ENCODE peak calls at places on chromosome 4, in nine cellular contexts. One of them, this sample, is unnamed.

GRCh38 chr4:110680217-110680616 is 57.3 kb upstream of the PITX2 start:
- DNase-seq in cardiac muscle cell: no peak
- DNase-seq in choroid plexus epithelial cell: no peak
- DNase-seq in brain microvascular endothelial cell: no peak
- DNase-seq in MCF 10A: no peak
- DNase-seq in GM13977: no peak
- DNase-seq in CD8-positive, alpha-beta T cell: no peak
- DNase-seq in spleen: no peak
- DNase-seq in dorsolateral prefrontal cortex: no peak
- DNase-seq in this sample: no peak

GRCh38 chr4:169201144-169202124 is 69.3 kb downstream of the SH3RF1 start:
- DNase-seq in GM13977: no peak
- DNase-seq in spleen: no peak
- DNase-seq in choroid plexus epithelial cell: peak; percentile 52
- DNase-seq in cardiac muscle cell: peak; percentile 35
- DNase-seq in CD8-positive, alpha-beta T cell: no peak
- DNase-seq in dorsolateral prefrontal cortex: no peak
- DNase-seq in brain microvascular endothelial cell: no peak
- DNase-seq in MCF 10A: no peak
- DNase-seq in this sample: no peak

GRCh38 chr4:153345011-153345981 is 808 bp downstream of the MND1 start:
- DNase-seq in dorsolateral prefrontal cortex: no peak
- DNase-seq in brain microvascular endothelial cell: peak; percentile 38
- DNase-seq in CD8-positive, alpha-beta T cell: peak; percentile 52
- DNase-seq in spleen: peak; percentile 79
- DNase-seq in GM13977: peak; percentile 56
- DNase-seq in cardiac muscle cell: peak; percentile 69
- DNase-seq in choroid plexus epithelial cell: peak; percentile 55
- DNase-seq in MCF 10A: peak; percentile 78
- DNase-seq in this sample: no peak

GRCh38 chr4:3422241-3422801 is 19.4 kb upstream of the HGFAC start:
- DNase-seq in brain microvascular endothelial cell: no peak
- DNase-seq in MCF 10A: no peak
- DNase-seq in dorsolateral prefrontal cortex: no peak
- DNase-seq in CD8-positive, alpha-beta T cell: no peak
- DNase-seq in GM13977: no peak
- DNase-seq in cardiac muscle cell: no peak
- DNase-seq in choroid plexus epithelial cell: no peak
- DNase-seq in spleen: peak; percentile 67
- DNase-seq in this sample: no peak

GRCh38 chr4:110196206-110196870 is 2.1 kb downstream of the ELOVL6 start:
- DNase-seq in brain microvascular endothelial cell: no peak
- DNase-seq in cardiac muscle cell: peak; percentile 30
- DNase-seq in CD8-positive, alpha-beta T cell: peak; percentile 45
- DNase-seq in MCF 10A: peak; percentile 53
- DNase-seq in GM13977: peak; percentile 62
- DNase-seq in dorsolateral prefrontal cortex: no peak
- DNase-seq in choroid plexus epithelial cell: peak; percentile 34
- DNase-seq in spleen: peak; percentile 90
- DNase-seq in this sample: no peak

GRCh38 chr4:182369211-182369610 is 126.0 kb downstream of the TENM3 start:
- DNase-seq in dorsolateral prefrontal cortex: no peak
- DNase-seq in MCF 10A: no peak
- DNase-seq in brain microvascular endothelial cell: peak; percentile 36
- DNase-seq in CD8-positive, alpha-beta T cell: no peak
- DNase-seq in choroid plexus epithelial cell: peak; percentile 65
- DNase-seq in GM13977: no peak
- DNase-seq in spleen: no peak
- DNase-seq in cardiac muscle cell: peak; percentile 60
- DNase-seq in this sample: no peak

GRCh38 chr4:10053635-10054453 is 32.5 kb upstream of the SLC2A9 start:
- DNase-seq in MCF 10A: no peak
- DNase-seq in GM13977: no peak
- DNase-seq in CD8-positive, alpha-beta T cell: no peak
- DNase-seq in brain microvascular endothelial cell: no peak
- DNase-seq in cardiac muscle cell: no peak
- DNase-seq in dorsolateral prefrontal cortex: no peak
- DNase-seq in spleen: no peak
- DNase-seq in choroid plexus epithelial cell: no peak
- DNase-seq in this sample: no peak

GRCh38 chr4:101019313-101019712 is 328.0 kb downstream of the PPP3CA start:
- DNase-seq in GM13977: no peak
- DNase-seq in cardiac muscle cell: no peak
- DNase-seq in brain microvascular endothelial cell: no peak
- DNase-seq in MCF 10A: no peak
- DNase-seq in spleen: no peak
- DNase-seq in CD8-positive, alpha-beta T cell: no peak
- DNase-seq in dorsolateral prefrontal cortex: no peak
- DNase-seq in choroid plexus epithelial cell: no peak
- DNase-seq in this sample: no peak

GRCh38 chr4:76090241-76090691 is 15.8 kb downstream of the ART3 start:
- DNase-seq in spleen: no peak
- DNase-seq in cardiac muscle cell: peak; percentile 89
- DNase-seq in GM13977: peak; percentile 42
- DNase-seq in brain microvascular endothelial cell: peak; percentile 95
- DNase-seq in MCF 10A: peak; percentile 88
- DNase-seq in choroid plexus epithelial cell: peak; percentile 97
- DNase-seq in CD8-positive, alpha-beta T cell: no peak
- DNase-seq in dorsolateral prefrontal cortex: no peak
- DNase-seq in this sample: no peak

GRCh38 chr4:3302164-3302785 is 9.5 kb downstream of the RGS12 start:
- DNase-seq in cardiac muscle cell: no peak
- DNase-seq in choroid plexus epithelial cell: no peak
- DNase-seq in dorsolateral prefrontal cortex: no peak
- DNase-seq in spleen: peak; percentile 87
- DNase-seq in MCF 10A: no peak
- DNase-seq in CD8-positive, alpha-beta T cell: peak; percentile 83
- DNase-seq in GM13977: peak; percentile 84
- DNase-seq in brain microvascular endothelial cell: no peak
- DNase-seq in this sample: no peak

GRCh38 chr4:88333741-88334405 is 44.8 kb upstream of the HERC6 start:
- DNase-seq in brain microvascular endothelial cell: no peak
- DNase-seq in MCF 10A: peak; percentile 83
- DNase-seq in spleen: no peak
- DNase-seq in cardiac muscle cell: peak; percentile 79
- DNase-seq in dorsolateral prefrontal cortex: no peak
- DNase-seq in GM13977: no peak
- DNase-seq in choroid plexus epithelial cell: peak; percentile 36
- DNase-seq in CD8-positive, alpha-beta T cell: no peak
- DNase-seq in this sample: no peak

GRCh38 chr4:176340871-176341685 is 21.3 kb downstream of the SPCS3 start:
- DNase-seq in choroid plexus epithelial cell: peak; percentile 75
- DNase-seq in brain microvascular endothelial cell: peak; percentile 22
- DNase-seq in CD8-positive, alpha-beta T cell: no peak
- DNase-seq in MCF 10A: peak; percentile 60
- DNase-seq in cardiac muscle cell: peak; percentile 75
- DNase-seq in dorsolateral prefrontal cortex: no peak
- DNase-seq in GM13977: peak; percentile 41
- DNase-seq in spleen: no peak
- DNase-seq in this sample: no peak

GRCh38 chr4:100095729-100096595 is 94.3 kb downstream of the DDIT4L start:
- DNase-seq in spleen: no peak
- DNase-seq in dorsolateral prefrontal cortex: no peak
- DNase-seq in choroid plexus epithelial cell: peak; percentile 86
- DNase-seq in cardiac muscle cell: peak; percentile 88
- DNase-seq in GM13977: peak; percentile 36
- DNase-seq in brain microvascular endothelial cell: peak; percentile 67
- DNase-seq in CD8-positive, alpha-beta T cell: peak; percentile 47
- DNase-seq in MCF 10A: peak; percentile 81
- DNase-seq in this sample: peak; percentile 26

GRCh38 chr4:163663454-163664225 is 169.2 kb downstream of the TMA16 start:
- DNase-seq in spleen: no peak
- DNase-seq in choroid plexus epithelial cell: no peak
- DNase-seq in GM13977: no peak
- DNase-seq in brain microvascular endothelial cell: no peak
- DNase-seq in MCF 10A: no peak
- DNase-seq in CD8-positive, alpha-beta T cell: no peak
- DNase-seq in dorsolateral prefrontal cortex: no peak
- DNase-seq in cardiac muscle cell: no peak
- DNase-seq in this sample: no peak

GRCh38 chr4:99946346-99947189 is at the start of gene DNAJB14:
- DNase-seq in cardiac muscle cell: peak; percentile 87
- DNase-seq in dorsolateral prefrontal cortex: peak; percentile 47
- DNase-seq in MCF 10A: peak; percentile 79
- DNase-seq in brain microvascular endothelial cell: peak; percentile 31
- DNase-seq in spleen: peak; percentile 97
- DNase-seq in GM13977: peak; percentile 85
- DNase-seq in CD8-positive, alpha-beta T cell: peak; percentile 79
- DNase-seq in choroid plexus epithelial cell: peak; percentile 74
- DNase-seq in this sample: peak; percentile 27

GRCh38 chr4:124745988-124746801 is 33.7 kb upstream of the ANKRD50 start:
- DNase-seq in choroid plexus epithelial cell: peak; percentile 46
- DNase-seq in spleen: no peak
- DNase-seq in CD8-positive, alpha-beta T cell: no peak
- DNase-seq in dorsolateral prefrontal cortex: no peak
- DNase-seq in cardiac muscle cell: peak; percentile 70
- DNase-seq in brain microvascular endothelial cell: peak; percentile 18
- DNase-seq in MCF 10A: no peak
- DNase-seq in GM13977: no peak
- DNase-seq in this sample: no peak

GRCh38 chr4:62225972-62226371 is 1025.8 kb downstream of the ADGRL3 start:
- DNase-seq in spleen: no peak
- DNase-seq in dorsolateral prefrontal cortex: no peak
- DNase-seq in choroid plexus epithelial cell: peak; percentile 53
- DNase-seq in MCF 10A: no peak
- DNase-seq in brain microvascular endothelial cell: no peak
- DNase-seq in cardiac muscle cell: no peak
- DNase-seq in GM13977: no peak
- DNase-seq in CD8-positive, alpha-beta T cell: no peak
- DNase-seq in this sample: no peak

GRCh38 chr4:77815651-77816050 is 3.5 kb downstream of the CNOT6L start:
- DNase-seq in MCF 10A: no peak
- DNase-seq in GM13977: no peak
- DNase-seq in CD8-positive, alpha-beta T cell: no peak
- DNase-seq in spleen: no peak
- DNase-seq in dorsolateral prefrontal cortex: no peak
- DNase-seq in brain microvascular endothelial cell: no peak
- DNase-seq in choroid plexus epithelial cell: no peak
- DNase-seq in cardiac muscle cell: no peak
- DNase-seq in this sample: no peak

GRCh38 chr4:84497220-84497834 is 1.8 kb downstream of the NKX6-1 start:
- DNase-seq in brain microvascular endothelial cell: no peak
- DNase-seq in choroid plexus epithelial cell: peak; percentile 67
- DNase-seq in GM13977: no peak
- DNase-seq in cardiac muscle cell: no peak
- DNase-seq in MCF 10A: no peak
- DNase-seq in dorsolateral prefrontal cortex: no peak
- DNase-seq in CD8-positive, alpha-beta T cell: no peak
- DNase-seq in spleen: no peak
- DNase-seq in this sample: no peak

GRCh38 chr4:108774809-108775530 is 12.1 kb upstream of the ETNPPL start:
- DNase-seq in GM13977: no peak
- DNase-seq in brain microvascular endothelial cell: no peak
- DNase-seq in cardiac muscle cell: no peak
- DNase-seq in choroid plexus epithelial cell: no peak
- DNase-seq in spleen: no peak
- DNase-seq in CD8-positive, alpha-beta T cell: no peak
- DNase-seq in MCF 10A: peak; percentile 68
- DNase-seq in dorsolateral prefrontal cortex: no peak
- DNase-seq in this sample: no peak
- TF ChIP-seq CTCF in GM13977: no peak
- TF ChIP-seq CTCF in brain microvascular endothelial cell: no peak
- TF ChIP-seq CTCF in cardiac muscle cell: no peak
- TF ChIP-seq CTCF in choroid plexus epithelial cell: no peak
- TF ChIP-seq CTCF in spleen: no peak
- TF ChIP-seq CTCF in CD8-positive, alpha-beta T cell: no peak
- TF ChIP-seq CTCF in MCF 10A: no peak
- TF ChIP-seq CTCF in dorsolateral prefrontal cortex: no peak
- TF ChIP-seq CTCF in this sample: no peak

DNA sequence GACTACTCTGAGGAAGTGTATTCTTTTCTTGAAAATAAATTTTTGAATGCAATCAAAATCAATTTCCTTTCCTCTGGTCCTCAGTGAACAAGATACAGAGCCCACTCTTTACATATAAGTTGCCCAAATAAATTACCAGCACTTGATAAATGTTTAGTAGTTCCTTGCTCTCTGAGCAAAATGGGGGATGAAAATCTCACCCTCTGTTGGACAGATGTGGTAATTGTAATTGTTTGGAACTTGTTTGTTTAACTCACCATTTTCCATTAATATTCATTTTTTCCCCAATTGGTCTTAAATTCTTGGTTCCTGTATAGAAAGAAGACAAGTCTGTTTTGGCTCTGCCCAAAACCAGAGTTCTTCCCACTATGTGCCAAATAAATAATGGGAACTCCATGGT is 146.3 kb downstream of the LDB2 start:
- DNase-seq in GM13977: no peak
- DNase-seq in spleen: no peak
- DNase-seq in brain microvascular endothelial cell: no peak
- DNase-seq in choroid plexus epithelial cell: peak; percentile 67
- DNase-seq in CD8-positive, alpha-beta T cell: no peak
- DNase-seq in dorsolateral prefrontal cortex: no peak
- DNase-seq in cardiac muscle cell: peak; percentile 57
- DNase-seq in MCF 10A: peak; percentile 17
- DNase-seq in this sample: no peak
- TF ChIP-seq CTCF in GM13977: no peak
- TF ChIP-seq CTCF in spleen: no peak
- TF ChIP-seq CTCF in brain microvascular endothelial cell: peak; percentile 33
- TF ChIP-seq CTCF in choroid plexus epithelial cell: peak; percentile 67
- TF ChIP-seq CTCF in CD8-positive, alpha-beta T cell: no peak
- TF ChIP-seq CTCF in dorsolateral prefrontal cortex: peak; percentile 30
- TF ChIP-seq CTCF in cardiac muscle cell: peak; percentile 48
- TF ChIP-seq CTCF in MCF 10A: no peak
- TF ChIP-seq CTCF in this sample: no peak

DNA sequence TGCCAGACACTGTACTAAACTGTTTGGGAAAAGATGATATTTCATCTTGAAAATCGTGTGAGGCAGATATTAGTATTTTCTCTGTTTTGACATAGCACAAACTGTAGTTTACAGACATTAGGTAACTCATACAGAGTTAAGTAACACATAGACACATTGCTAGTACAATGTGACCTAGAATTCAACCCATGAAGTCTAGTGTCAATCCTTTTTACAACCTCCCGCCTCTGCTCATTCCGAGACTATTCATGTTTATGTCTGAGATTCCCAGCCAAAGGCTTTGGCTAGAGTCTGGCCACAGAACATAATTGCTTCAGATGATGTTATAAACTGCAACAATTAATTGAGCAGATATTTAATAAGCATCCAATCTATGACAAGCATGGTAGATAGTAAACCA is 840.9 kb downstream of the STIM2 start:
- DNase-seq in CD8-positive, alpha-beta T cell: no peak
- DNase-seq in dorsolateral prefrontal cortex: no peak
- DNase-seq in brain microvascular endothelial cell: no peak
- DNase-seq in choroid plexus epithelial cell: peak; percentile 22
- DNase-seq in spleen: no peak
- DNase-seq in GM13977: no peak
- DNase-seq in MCF 10A: no peak
- DNase-seq in cardiac muscle cell: no peak
- DNase-seq in this sample: no peak
- TF ChIP-seq CTCF in CD8-positive, alpha-beta T cell: no peak
- TF ChIP-seq CTCF in dorsolateral prefrontal cortex: no peak
- TF ChIP-seq CTCF in brain microvascular endothelial cell: no peak
- TF ChIP-seq CTCF in choroid plexus epithelial cell: no peak
- TF ChIP-seq CTCF in spleen: no peak
- TF ChIP-seq CTCF in GM13977: no peak
- TF ChIP-seq CTCF in MCF 10A: no peak
- TF ChIP-seq CTCF in cardiac muscle cell: no peak
- TF ChIP-seq CTCF in this sample: no peak

DNA sequence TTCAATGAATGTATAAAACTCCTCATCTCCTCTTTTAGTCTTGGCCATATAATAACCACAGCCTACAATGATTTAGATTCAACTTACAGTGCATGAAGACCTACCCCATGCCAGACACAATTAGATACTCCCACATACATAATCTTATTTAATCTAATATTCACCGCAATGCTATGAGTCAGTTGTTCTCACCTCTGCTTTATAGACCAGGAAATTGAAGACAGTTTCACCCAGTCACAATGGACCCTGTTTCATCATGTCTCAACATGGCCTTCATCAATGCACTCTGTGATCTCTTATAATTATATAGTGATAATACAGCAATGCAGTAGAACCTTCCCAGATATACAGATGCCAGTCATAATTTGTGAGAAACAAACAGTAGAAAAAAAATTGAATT is 148.6 kb downstream of the PARM1 start:
- DNase-seq in dorsolateral prefrontal cortex: no peak
- DNase-seq in choroid plexus epithelial cell: no peak
- DNase-seq in cardiac muscle cell: no peak
- DNase-seq in CD8-positive, alpha-beta T cell: no peak
- DNase-seq in MCF 10A: no peak
- DNase-seq in spleen: no peak
- DNase-seq in GM13977: no peak
- DNase-seq in brain microvascular endothelial cell: no peak
- DNase-seq in this sample: no peak
- TF ChIP-seq CTCF in dorsolateral prefrontal cortex: no peak
- TF ChIP-seq CTCF in choroid plexus epithelial cell: no peak
- TF ChIP-seq CTCF in cardiac muscle cell: no peak
- TF ChIP-seq CTCF in CD8-positive, alpha-beta T cell: no peak
- TF ChIP-seq CTCF in MCF 10A: no peak
- TF ChIP-seq CTCF in spleen: no peak
- TF ChIP-seq CTCF in GM13977: no peak
- TF ChIP-seq CTCF in brain microvascular endothelial cell: no peak
- TF ChIP-seq CTCF in this sample: no peak